ENCODE peak calls at places on chromosomes 4 and X, in seven cellular contexts. D is ascending aorta; H is Kasumi-1; T is stimulated activated CD4-positive, alpha-beta T cell treated with anti-CD3 and anti-CD28 coated beads, Interleukin-4, amount 100 ng/mL, for 1 hour; R is left colon; G is endothelial cell; Y is activated CD4-positive, alpha-beta T cell treated with anti-CD3 and anti-CD28 coated beads, Interleukin-2, amount 50 U/mL, for 4 hours. A is an unnamed sample.

GRCh38 chr4:6355052-6355451 is 85.4 kb downstream of the WFS1 start:
- DNase-seq in D (no peak), H (no peak), T (no peak), R (no peak), G (peak), Y (no peak), A (no peak)

GRCh38 chr4:106914223-106914622 is 121.9 kb downstream of the DKK2 start:
- DNase-seq in D (no peak), H (no peak), T (no peak), R (no peak), G (no peak), Y (no peak), A (no peak)

GRCh38 chrX:47515941-47516649 is 33.1 kb upstream of the ZNF41 start:
- DNase-seq in D (no peak), H (no peak), T (no peak), R (no peak), G (no peak), Y (no peak), A (no peak)

GRCh38 chr4:76751612-76752343 is 146.2 kb downstream of the SOWAHB start:
- DNase-seq in D (no peak), H (no peak), T (no peak), R (no peak), G (no peak), Y (no peak), A (no peak)

GRCh38 chr4:182896421-182896820 is 20.8 kb downstream of the DCTD start:
- DNase-seq in D (no peak), H (no peak), T (no peak), R (no peak), G (no peak), Y (no peak), A (no peak)

GRCh38 chr4:7960790-7961655 is 21.4 kb upstream of the AFAP1 start:
- DNase-seq in D (peak), H (peak), T (peak), R (no peak), G (no peak), Y (peak), A (peak)

GRCh38 chrX:109783712-109784109 is 50.7 kb upstream of the ACSL4 start:
- DNase-seq in D (no peak), H (no peak), T (no peak), R (no peak), G (no peak), Y (no peak), A (no peak)

GRCh38 chrX:109782994-109783711 is 50.1 kb upstream of the ACSL4 start:
- DNase-seq in D (no peak), H (no peak), T (no peak), R (no peak), G (no peak), Y (no peak), A (no peak)

GRCh38 chrX:13126785-13127184 is 82.4 kb upstream of the FAM9C start:
- DNase-seq in D (no peak), H (no peak), T (no peak), R (no peak), G (no peak), Y (no peak), A (no peak)

GRCh38 chr4:63212075-63212474 is 1197.2 kb downstream of the TECRL start:
- DNase-seq in D (no peak), H (no peak), T (no peak), R (no peak), G (no peak), Y (no peak), A (no peak)

GRCh38 chr4:179165862-179166261 is 1723.6 kb upstream of the AGA start:
- DNase-seq in D (no peak), H (no peak), T (no peak), R (no peak), G (no peak), Y (no peak), A (no peak)

GRCh38 chr4:71231073-71231752 is 107.6 kb upstream of the SLC4A4 start:
- DNase-seq in D (peak), H (no peak), T (no peak), R (peak), G (no peak), Y (no peak), A (no peak)

GRCh38 chrX:391717-392691 is 5.3 kb upstream of the PPP2R3B start:
- DNase-seq in D (no peak), H (no peak), T (no peak), R (no peak), G (no peak), Y (no peak), A (no peak)

GRCh38 chr4:123672987-123673386 is 276.4 kb downstream of the SPRY1 start:
- DNase-seq in D (no peak), H (no peak), T (no peak), R (no peak), G (no peak), Y (no peak), A (no peak)

GRCh38 chr4:169968999-169969398 is 57.2 kb downstream of the MFAP3L start:
- DNase-seq in D (no peak), H (no peak), T (no peak), R (no peak), G (no peak), Y (no peak), A (no peak)

GRCh38 chr4:123823244-123823643 is 426.6 kb downstream of the SPRY1 start:
- DNase-seq in D (no peak), H (no peak), T (no peak), R (no peak), G (no peak), Y (no peak), A (no peak)

GRCh38 chrX:109660756-109661155 is 35.8 kb upstream of the KCNE5 start:
- DNase-seq in D (no peak), H (no peak), T (no peak), R (no peak), G (no peak), Y (no peak), A (no peak)

GRCh38 chr4:76308548-76308947 is 2.0 kb downstream of the STBD1 start:
- DNase-seq in D (no peak), H (no peak), T (no peak), R (peak), G (no peak), Y (no peak), A (no peak)

GRCh38 chrX:12956704-12957541 is 18.0 kb upstream of the TMSB4X start:
- DNase-seq in D (no peak), H (peak), T (no peak), R (no peak), G (no peak), Y (peak), A (no peak)

GRCh38 chr4:23680616-23681518 is 209.0 kb downstream of the PPARGC1A start:
- DNase-seq in D (no peak), H (no peak), T (no peak), R (no peak), G (no peak), Y (no peak), A (no peak)

GRCh38 chr4:41880840-41881831 is 54.1 kb upstream of the TMEM33 start:
- DNase-seq in D (no peak), H (no peak), T (no peak), R (no peak), G (peak), Y (no peak), A (no peak)

GRCh38 chr4:178264001-178264400 is 821.8 kb upstream of the AGA start:
- DNase-seq in D (no peak), H (no peak), T (no peak), R (no peak), G (no peak), Y (no peak), A (no peak)

GRCh38 chrX:74187211-74187610 is 116.8 kb upstream of the ZCCHC13 start:
- DNase-seq in D (no peak), H (no peak), T (no peak), R (no peak), G (no peak), Y (no peak), A (no peak)

GRCh38 chr4:159016527-159017137 is 86.2 kb upstream of the RAPGEF2 start:
- DNase-seq in D (no peak), H (no peak), T (no peak), R (no peak), G (no peak), Y (no peak), A (no peak)